ENCODE peak calls at places on chromosome 9, in five cellular contexts. U is transverse colon, O is fibroblast of lung, A is SK-N-SH, M is BE2C. T is an unnamed sample.

GRCh38 chr9:131583836-131584555 is 38.7 kb downstream of the PRRT1B start:
- DNase-seq in U (no peak), O (no peak), A (no peak), M (no peak), T (no peak)

GRCh38 chr9:125428060-125428481 is 166.4 kb downstream of the GAPVD1 start:
- DNase-seq in U (no peak), O (no peak), A (peak), M (peak), T (peak)

GRCh38 chr9:90546200-90546599 is 96.4 kb downstream of the DIRAS2 start:
- DNase-seq in U (no peak), O (peak), A (peak), M (peak), T (peak)

GRCh38 chr9:13478235-13478634 is 198.7 kb upstream of the MPDZ start:
- DNase-seq in U (no peak), O (peak), A (no peak), M (no peak), T (no peak)

GRCh38 chr9:96398582-96399334 is 15.2 kb upstream of the SLC35D2 start:
- DNase-seq in U (no peak), O (no peak), A (no peak), M (no peak), T (no peak)

GRCh38 chr9:117343416-117343815 is 71.4 kb downstream of the ASTN2 start:
- DNase-seq in U (no peak), O (no peak), A (no peak), M (no peak), T (no peak)

GRCh38 chr9:134301387-134302129 is 24.7 kb upstream of the RXRA start:
- DNase-seq in U (no peak), O (no peak), A (peak), M (no peak), T (no peak)

GRCh38 chr9:112755675-112756074 is 5.1 kb downstream of the SNX30 start:
- DNase-seq in U (no peak), O (peak), A (no peak), M (no peak), T (no peak)

GRCh38 chr9:133107961-133108793 is 12.9 kb downstream of the RALGDS start:
- DNase-seq in U (no peak), O (no peak), A (no peak), M (no peak), T (no peak)

GRCh38 chr9:20728493-20729220 is 44.6 kb downstream of the FOCAD start:
- DNase-seq in U (no peak), O (peak), A (no peak), M (no peak), T (no peak)

GRCh38 chr9:93155716-93156474 is 21.8 kb upstream of the NINJ1 start:
- DNase-seq in U (no peak), O (no peak), A (no peak), M (no peak), T (no peak)

GRCh38 chr9:117413346-117414219 is 1.3 kb downstream of the ASTN2 start:
- DNase-seq in U (no peak), O (no peak), A (peak), M (peak), T (peak)

GRCh38 chr9:16030513-16031185 is 477.8 kb downstream of the CCDC171 start:
- DNase-seq in U (no peak), O (peak), A (no peak), M (no peak), T (no peak)

GRCh38 chr9:3912817-3913216 is 387.0 kb upstream of the RFX3 start:
- DNase-seq in U (no peak), O (no peak), A (no peak), M (no peak), T (no peak)

GRCh38 chr9:77374266-77374665 is 196.9 kb downstream of the VPS13A start:
- DNase-seq in U (no peak), O (no peak), A (no peak), M (no peak), T (no peak)

GRCh38 chr9:107750741-107751521 is 261.4 kb upstream of the KLF4 start:
- DNase-seq in U (peak), O (peak), A (no peak), M (no peak), T (no peak)

GRCh38 chr9:5817776-5818336 is 15.1 kb downstream of the ERMP1 start:
- DNase-seq in U (no peak), O (peak), A (no peak), M (no peak), T (no peak)

GRCh38 chr9:72362680-72363139 is 2.3 kb downstream of the ZFAND5 start:
- DNase-seq in U (peak), O (peak), A (peak), M (peak), T (peak)

GRCh38 chr9:1554123-1555045 is 460.8 kb upstream of the SMARCA2 start:
- DNase-seq in U (no peak), O (no peak), A (no peak), M (no peak), T (no peak)

GRCh38 chr9:34171753-34172535 is 6.9 kb upstream of the UBAP1 start:
- DNase-seq in U (peak), O (no peak), A (no peak), M (no peak), T (no peak)

GRCh38 chr9:14993891-14994554 is 83.8 kb upstream of the FREM1 start:
- DNase-seq in U (no peak), O (no peak), A (no peak), M (no peak), T (no peak)

GRCh38 chr9:89978185-89978584 is 373.4 kb downstream of the GADD45G start:
- DNase-seq in U (no peak), O (peak), A (no peak), M (no peak), T (no peak)

GRCh38 chr9:116464987-116465571 is 222.0 kb upstream of the TRIM32 start:
- DNase-seq in U (no peak), O (no peak), A (no peak), M (no peak), T (peak)

GRCh38 chr9:134405527-134405926 is 79.3 kb downstream of the RXRA start:
- DNase-seq in U (no peak), O (no peak), A (no peak), M (no peak), T (no peak)

GRCh38 chr9:72431036-72431435 is 66.0 kb upstream of the ZFAND5 start:
- DNase-seq in U (no peak), O (no peak), A (no peak), M (no peak), T (no peak)

GRCh38 chr9:77707696-77708095 is 59.6 kb upstream of the GNA14 start:
- DNase-seq in U (peak), O (peak), A (no peak), M (no peak), T (no peak)

GRCh38 chr9:83708515-83709158 is 879 bp upstream of the UBQLN1 start:
- DNase-seq in U (peak), O (peak), A (peak), M (peak), T (peak)

GRCh38 chr9:29208670-29209069 is 1635.4 kb upstream of the C9orf72 start:
- DNase-seq in U (no peak), O (no peak), A (no peak), M (no peak), T (no peak)

GRCh38 chr9:83322438-83322837 is 215.8 kb downstream of the FRMD3 start:
- DNase-seq in U (no peak), O (no peak), A (no peak), M (no peak), T (no peak)

GRCh38 chr9:121860744-121861143 is 209.3 kb downstream of the DAB2IP start:
- DNase-seq in U (no peak), O (peak), A (no peak), M (no peak), T (no peak)

GRCh38 chr9:125039544-125039943 is 98.7 kb upstream of the GOLGA1 start:
- DNase-seq in U (no peak), O (no peak), A (no peak), M (no peak), T (no peak)

GRCh38 chr9:101354765-101355708 is 29.8 kb downstream of the BAAT start:
- DNase-seq in U (no peak), O (no peak), A (no peak), M (no peak), T (no peak)

DNA sequence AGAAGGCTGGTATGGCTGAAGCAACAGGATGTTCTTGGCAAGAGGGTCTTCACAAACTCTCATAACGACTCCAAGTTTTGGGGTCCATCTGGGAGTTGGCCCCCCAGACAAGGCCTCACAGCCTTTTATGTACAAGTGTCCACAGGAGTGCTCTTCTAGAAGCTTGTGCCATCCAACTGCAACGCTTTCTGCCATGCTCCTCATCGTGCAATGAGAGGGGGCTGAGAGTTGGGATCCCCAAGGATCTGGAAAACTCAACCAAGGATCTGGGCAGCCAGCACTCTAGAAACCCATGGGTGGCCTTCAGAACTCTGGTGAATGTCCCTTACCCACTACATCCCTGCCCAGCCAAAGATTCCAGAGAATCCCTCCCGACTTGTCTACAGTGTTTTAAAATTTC is 8.5 kb upstream of the AMBP start:
- DNase-seq in U (no peak), O (no peak), A (no peak), M (no peak), T (no peak)
- TF ChIP-seq CTCF in U (no peak), O (no peak), A (no peak), M (no peak), T (no peak)

GRCh38 chr9:82116538-82116937 is 128.0 kb downstream of the SPATA31D1 start:
- DNase-seq in U (no peak), O (peak), A (no peak), M (no peak), T (no peak)

GRCh38 chr9:82115900-82116299 is 127.3 kb downstream of the SPATA31D1 start:
- DNase-seq in U (no peak), O (no peak), A (no peak), M (no peak), T (no peak)

GRCh38 chr9:82117528-82117927 is 129.0 kb downstream of the SPATA31D1 start:
- DNase-seq in U (no peak), O (no peak), A (no peak), M (no peak), T (no peak)

GRCh38 chr9:82117025-82117424 is 128.5 kb downstream of the SPATA31D1 start:
- DNase-seq in U (no peak), O (peak), A (peak), M (no peak), T (no peak)
- TF ChIP-seq CTCF in U (no peak), O (no peak), A (no peak), M (no peak), T (no peak)

DNA sequence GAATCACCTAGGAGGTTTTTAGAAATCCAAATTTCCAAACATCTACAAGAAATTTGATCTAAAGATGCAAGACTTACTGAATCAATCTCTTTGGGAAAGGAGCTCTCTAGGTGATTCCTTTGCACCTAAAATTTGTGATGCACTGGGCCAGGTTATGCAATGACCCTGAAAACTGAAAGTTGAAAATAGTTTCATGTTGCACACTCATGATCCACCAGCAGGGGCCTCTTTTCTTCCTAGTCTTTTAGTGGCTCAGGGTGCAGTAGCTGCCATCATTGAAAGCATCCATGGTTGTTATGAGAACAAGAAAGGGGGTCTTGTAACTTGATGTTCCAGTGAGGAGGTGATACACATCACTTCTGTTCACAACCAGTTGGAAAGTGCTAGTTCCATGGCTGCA is 486.8 kb downstream of the PSAT1 start:
- DNase-seq in U (no peak), O (no peak), A (no peak), M (no peak), T (no peak)
- TF ChIP-seq CTCF in U (no peak), O (peak), A (peak), M (peak), T (peak)

GRCh38 chr9:88481933-88482332 is 53.0 kb upstream of the NXNL2 start:
- DNase-seq in U (no peak), O (no peak), A (no peak), M (no peak), T (no peak)
- TF ChIP-seq CTCF in U (no peak), O (no peak), A (no peak), M (peak), T (peak)

T was measured in WERI-Rb-1.